ENCODE peak calls at places on chromosome 5, in eight cellular contexts. Y is breast epithelium, M is H9, S is IMR-90, N is Peyer's patch, V is tibial artery, B is colonic mucosa, O is AG04450. G is an unnamed sample. For H3K9me3, the result is how much of the 10 kb centered on the place peaks cover.

GRCh38 chr5:98556707-98557106 is 216.8 kb upstream of the RGMB start:
- DNase-seq in Y (no peak), M (no peak), S (peak), N (no peak), V (no peak), B (no peak), O (no peak), G (no peak)

GRCh38 chr5:106290841-106291240 is 1379.9 kb downstream of the EFNA5 start:
- DNase-seq in Y (no peak), M (no peak), S (peak), N (no peak), V (no peak), B (no peak), O (no peak), G (no peak)

GRCh38 chr5:133854554-133854953 is 113.9 kb downstream of the C5orf15 start:
- DNase-seq in Y (no peak), M (peak), S (no peak), N (no peak), V (no peak), B (no peak), O (no peak), G (peak)

GRCh38 chr5:43515678-43516048 is 715 bp upstream of the C5orf34 start:
- DNase-seq in Y (no peak), M (no peak), S (no peak), N (no peak), V (no peak), B (peak), O (no peak), G (no peak)

GRCh38 chr5:6545036-6545693 is 87.7 kb downstream of the NSUN2 start:
- DNase-seq in Y (no peak), M (no peak), S (no peak), N (no peak), V (no peak), B (peak), O (no peak), G (no peak)

GRCh38 chr5:31232273-31232888 is 38.9 kb downstream of the CDH6 start:
- DNase-seq in Y (no peak), M (peak), S (peak), N (no peak), V (peak), B (peak), O (peak), G (no peak)

GRCh38 chr5:88393082-88393481 is 124.4 kb upstream of the TMEM161B start:
- DNase-seq in Y (no peak), M (no peak), S (no peak), N (no peak), V (no peak), B (no peak), O (no peak), G (no peak)

GRCh38 chr5:64384761-64385160 is 121.1 kb upstream of the RGS7BP start:
- DNase-seq in Y (no peak), M (peak), S (no peak), N (no peak), V (no peak), B (no peak), O (no peak), G (no peak)

GRCh38 chr5:134530375-134531077 is 5.1 kb downstream of the JADE2 start:
- DNase-seq in Y (no peak), M (no peak), S (peak), N (no peak), V (peak), B (no peak), O (no peak), G (no peak)

GRCh38 chr5:139404484-139404840 is 573 bp upstream of the SPATA24 start:
- DNase-seq in Y (no peak), M (no peak), S (no peak), N (no peak), V (no peak), B (no peak), O (no peak), G (no peak)

GRCh38 chr5:137320056-137321045 is 178.8 kb downstream of the SPOCK1 start:
- DNase-seq in Y (peak), M (peak), S (peak), N (no peak), V (no peak), B (peak), O (peak), G (no peak)

GRCh38 chr5:95930541-95930940 is 31.1 kb downstream of the ELL2 start:
- DNase-seq in Y (no peak), M (no peak), S (no peak), N (no peak), V (no peak), B (no peak), O (no peak), G (no peak)

GRCh38 chr5:157857821-157858526 is 971 bp downstream of the CLINT1 start:
- DNase-seq in Y (no peak), M (no peak), S (peak), N (no peak), V (no peak), B (no peak), O (no peak), G (no peak)

GRCh38 chr5:135345945-135346731 is 52.9 kb downstream of the MACROH2A1 start:
- DNase-seq in Y (peak), M (no peak), S (no peak), N (peak), V (no peak), B (peak), O (no peak), G (no peak)

GRCh38 chr5:143350790-143351603 is 52.5 kb downstream of the NR3C1 start:
- DNase-seq in Y (no peak), M (no peak), S (peak), N (no peak), V (no peak), B (no peak), O (peak), G (no peak)

GRCh38 chr5:129820-130219 is 37.9 kb downstream of the PLEKHG4B start:
- DNase-seq in Y (no peak), M (no peak), S (peak), N (no peak), V (no peak), B (no peak), O (peak), G (no peak)

GRCh38 chr5:165497707-165498106 is 1992.3 kb downstream of the MAT2B start:
- DNase-seq in Y (no peak), M (peak), S (peak), N (no peak), V (no peak), B (no peak), O (no peak), G (no peak)

GRCh38 chr5:691817-692529 is 1.2 kb downstream of the TPPP start:
- DNase-seq in Y (no peak), M (peak), S (no peak), N (no peak), V (no peak), B (no peak), O (no peak), G (no peak)

GRCh38 chr5:67652212-67652611 is 455.6 kb upstream of the CD180 start:
- DNase-seq in Y (no peak), M (no peak), S (no peak), N (no peak), V (no peak), B (no peak), O (no peak), G (no peak)

GRCh38 chr5:139949710-139950109 is 93.4 kb downstream of the NRG2 start:
- DNase-seq in Y (peak), M (no peak), S (no peak), N (no peak), V (no peak), B (no peak), O (no peak), G (no peak)

GRCh38 chr5:68046445-68046844 is 169.1 kb upstream of the PIK3R1 start:
- DNase-seq in Y (no peak), M (no peak), S (peak), N (no peak), V (peak), B (no peak), O (peak), G (peak)

GRCh38 chr5:62143268-62144229 is 162.5 kb upstream of the KIF2A start:
- DNase-seq in Y (no peak), M (no peak), S (peak), N (no peak), V (no peak), B (no peak), O (no peak), G (no peak)

GRCh38 chr5:171175746-171176145 is 133.3 kb upstream of the TLX3 start:
- DNase-seq in Y (no peak), M (no peak), S (no peak), N (no peak), V (no peak), B (no peak), O (no peak), G (no peak)

GRCh38 chr5:160508780-160509361 is 87.2 kb downstream of the PTTG1 start:
- DNase-seq in Y (peak), M (peak), S (peak), N (no peak), V (peak), B (peak), O (peak), G (peak)

GRCh38 chr5:125485003-125485641 is 738.7 kb upstream of the ZNF608 start:
- DNase-seq in Y (peak), M (no peak), S (peak), N (no peak), V (peak), B (peak), O (peak), G (peak)

GRCh38 chr5:17235736-17236330 is 18.4 kb downstream of the BASP1 start:
- DNase-seq in Y (no peak), M (no peak), S (peak), N (no peak), V (peak), B (no peak), O (no peak), G (no peak)

GRCh38 chr5:463301-463700 is 20.3 kb downstream of the EXOC3 start:
- DNase-seq in Y (no peak), M (peak), S (no peak), N (peak), V (no peak), B (no peak), O (no peak), G (no peak)

GRCh38 chr5:149641000-149641576 is 59.8 kb downstream of the ARHGEF37 start:
- DNase-seq in Y (peak), M (no peak), S (peak), N (peak), V (no peak), B (peak), O (no peak), G (no peak)

GRCh38 chr5:133387091-133387490 is 225.2 kb downstream of the FSTL4 start:
- DNase-seq in Y (no peak), M (peak), S (no peak), N (no peak), V (no peak), B (no peak), O (no peak), G (peak)

GRCh38 chr5:173534031-173534430 is 82.4 kb downstream of the BOD1 start:
- DNase-seq in Y (no peak), M (no peak), S (no peak), N (no peak), V (no peak), B (no peak), O (no peak), G (no peak)

GRCh38 chr5:173532689-173533250 is 83.7 kb downstream of the BOD1 start:
- DNase-seq in Y (no peak), M (no peak), S (no peak), N (no peak), V (no peak), B (no peak), O (no peak), G (no peak)

GRCh38 chr5:173530547-173530946 is 85.9 kb downstream of the BOD1 start:
- DNase-seq in Y (no peak), M (peak), S (no peak), N (no peak), V (no peak), B (no peak), O (no peak), G (no peak)

GRCh38 chr5:173529861-173530260 is 86.6 kb downstream of the BOD1 start:
- DNase-seq in Y (no peak), M (no peak), S (no peak), N (no peak), V (no peak), B (no peak), O (no peak), G (no peak)

DNA sequence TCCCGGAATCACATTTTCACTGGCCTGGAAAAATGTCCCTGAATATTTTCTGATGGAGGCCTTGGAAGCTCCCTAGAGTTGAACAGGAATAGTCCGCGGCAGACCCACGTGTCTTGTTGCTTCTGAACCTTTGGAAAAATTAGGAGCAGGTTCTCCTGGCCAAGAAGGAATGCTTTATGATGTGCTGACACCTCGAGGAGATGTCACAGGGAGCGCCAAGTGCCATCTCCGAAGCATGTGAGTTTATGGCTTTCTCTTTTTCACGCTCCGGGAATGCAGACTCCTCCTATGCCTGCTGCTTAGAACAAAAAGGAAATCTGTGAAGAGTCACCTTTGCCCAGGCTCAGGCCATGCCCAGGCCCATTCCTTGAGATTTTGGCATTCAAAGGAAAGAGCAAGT is 84.6 kb downstream of the BOD1 start:
- DNase-seq in Y (no peak), M (no peak), S (no peak), N (no peak), V (no peak), B (no peak), O (no peak), G (no peak)
- H3K9me3 ChIP-seq in Y (under half), M (under half), S (under half), N (under half), V (under half), B (under half), O (under half), G (under half)

DNA sequence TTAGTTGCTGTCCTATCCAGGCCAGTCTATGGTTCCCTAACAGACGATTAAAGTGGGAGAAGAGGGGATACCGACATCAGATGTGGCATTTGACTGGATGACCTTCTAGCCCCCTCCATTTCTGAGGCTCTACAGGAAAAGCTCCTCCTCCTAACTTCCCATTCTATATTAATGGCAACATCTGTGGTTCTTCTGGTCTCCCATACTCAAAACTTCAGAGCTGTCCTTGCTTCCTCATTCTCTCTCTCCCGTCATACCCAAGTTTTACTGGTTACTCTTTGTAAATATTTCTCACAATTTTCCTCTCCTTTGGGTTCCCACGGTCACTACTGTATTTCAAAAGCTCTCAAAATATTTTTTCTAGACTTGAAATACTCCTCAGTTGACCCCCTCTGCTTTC is 36.0 kb upstream of the IL7R start:
- DNase-seq in Y (no peak), M (no peak), S (no peak), N (no peak), V (no peak), B (no peak), O (no peak), G (no peak)
- TF ChIP-seq CTCF in Y (no peak), M (no peak), S (no peak), N (no peak), V (no peak), B (no peak), O (no peak), G (no peak)

GRCh38 chr5:72234898-72235297 is 85.1 kb downstream of the MRPS27 start:
- DNase-seq in Y (no peak), M (no peak), S (no peak), N (no peak), V (no peak), B (no peak), O (no peak), G (no peak)
- H3K27ac ChIP-seq in Y (no peak), M (no peak), S (no peak), N (no peak), V (peak), B (no peak), O (no peak), G (peak)

GRCh38 chr5:27962201-27962600 is 923.8 kb upstream of the CDH9 start:
- DNase-seq in Y (no peak), M (no peak), S (no peak), N (no peak), V (no peak), B (no peak), O (no peak), G (no peak)
- H3K9me3 ChIP-seq in Y (under half), M (under half), S (under half), N (under half), V (under half), B (under half), O (under half), G (under half)

DNA sequence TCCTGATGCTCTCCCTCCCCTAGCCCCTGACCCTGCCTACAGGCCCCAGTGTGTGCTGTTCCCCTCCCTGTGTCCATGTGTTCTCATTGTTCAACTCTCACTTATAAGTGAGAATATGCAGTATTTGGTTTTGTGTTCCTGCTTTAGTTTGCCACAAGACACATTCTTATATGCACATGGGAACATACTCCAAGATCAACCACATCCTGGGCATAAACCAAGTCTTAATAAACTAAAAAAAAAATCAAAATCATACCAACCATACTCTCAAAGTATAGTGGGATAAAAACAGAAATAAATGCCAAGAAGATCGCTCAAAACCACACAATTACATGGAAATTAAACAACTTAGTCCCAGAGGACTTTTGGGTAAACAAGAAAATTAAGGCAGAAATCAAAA is 11.2 kb upstream of the ZCCHC9 start:
- DNase-seq in Y (no peak), M (no peak), S (peak), N (no peak), V (no peak), B (no peak), O (no peak), G (no peak)
- TF ChIP-seq CTCF in Y (no peak), M (no peak), S (no peak), N (no peak), V (no peak), B (no peak), O (no peak), G (no peak)

GRCh38 chr5:172634106-172634899 is 6.8 kb upstream of the NEURL1B start:
- DNase-seq in Y (no peak), M (no peak), S (no peak), N (no peak), V (no peak), B (no peak), O (no peak), G (no peak)
- H3K27ac ChIP-seq in Y (no peak), M (no peak), S (no peak), N (no peak), V (no peak), B (no peak), O (no peak), G (no peak)

GRCh38 chr5:2898661-2899060 is 147.2 kb upstream of the IRX2 start:
- DNase-seq in Y (no peak), M (peak), S (no peak), N (no peak), V (no peak), B (no peak), O (no peak), G (no peak)

GRCh38 chr5:2897276-2897990 is 146.0 kb upstream of the IRX2 start:
- DNase-seq in Y (no peak), M (peak), S (no peak), N (no peak), V (no peak), B (no peak), O (no peak), G (peak)

GRCh38 chr5:2895876-2896275 is 144.4 kb upstream of the IRX2 start:
- DNase-seq in Y (no peak), M (peak), S (no peak), N (no peak), V (no peak), B (no peak), O (no peak), G (no peak)

GRCh38 chr5:2895196-2895595 is 143.7 kb upstream of the IRX2 start:
- DNase-seq in Y (no peak), M (peak), S (no peak), N (no peak), V (no peak), B (no peak), O (no peak), G (no peak)

DNA sequence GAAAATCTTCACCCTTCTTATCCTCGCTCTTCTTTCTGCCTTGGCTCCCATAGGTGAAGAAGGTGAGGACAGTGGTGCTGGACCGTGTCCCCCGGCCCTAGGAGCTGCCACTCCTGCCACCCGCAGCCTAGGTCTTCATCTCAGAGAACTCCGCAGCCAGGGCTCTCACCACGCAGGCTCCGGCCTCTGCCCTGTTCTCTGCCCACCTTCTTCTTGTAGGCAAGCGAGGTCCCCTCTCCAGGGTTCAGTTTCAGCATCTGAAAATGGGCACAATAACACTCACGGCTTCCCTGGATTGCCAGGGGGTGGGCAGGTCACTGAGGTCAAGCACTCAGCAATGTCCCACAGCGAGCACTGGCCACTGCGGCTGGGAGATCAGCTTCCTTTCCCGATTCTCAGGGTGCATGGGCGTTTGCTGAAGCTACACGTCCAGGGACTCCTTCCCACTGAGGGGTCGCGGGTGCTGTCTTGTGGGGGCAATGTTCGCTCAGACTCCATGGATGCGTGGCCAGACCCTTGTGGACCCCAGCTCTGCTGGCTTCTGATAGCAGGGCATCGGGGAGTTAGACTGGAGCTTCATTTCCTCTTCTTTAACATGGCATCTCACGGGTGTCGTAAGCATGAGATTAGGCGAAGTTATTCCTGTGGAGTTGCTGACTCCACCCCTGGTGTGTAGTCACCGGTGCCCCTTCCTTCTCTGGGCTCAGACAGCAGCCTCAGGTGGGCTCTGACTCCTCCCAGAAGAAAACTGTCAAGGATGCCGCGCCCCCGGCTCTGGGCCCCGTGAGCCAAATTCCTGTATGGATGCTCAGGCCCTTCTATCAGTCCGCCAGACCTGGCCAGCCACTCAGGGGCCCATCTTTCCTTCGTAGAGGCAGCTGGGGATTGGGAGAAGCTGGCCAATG is 145.1 kb upstream of the IRX2 start:
- DNase-seq in Y (no peak), M (peak), S (no peak), N (no peak), V (no peak), B (no peak), O (no peak), G (no peak)
- H3K9me3 ChIP-seq in Y (under half), M (under half), S (under half), N (under half), V (under half), B (under half), O (half or more), G (under half)